ENCODE peak calls at places on chromosomes 2 and 18, in nine cellular contexts. One of them, this sample, is unnamed.

GRCh38 chr2:33436083-33436482 is 40.4 kb upstream of the RASGRP3 start:
- DNase-seq in IMR-90: no peak
- DNase-seq in NT2/D1: no peak
- DNase-seq in Karpas-422: no peak
- DNase-seq in neuronal stem cell: no peak
- DNase-seq in fibroblast of pulmonary artery: peak; percentile 53
- DNase-seq in endothelial cell of umbilical vein: peak; percentile 89
- DNase-seq in epithelial cell of proximal tubule: no peak
- DNase-seq in CD8-positive, alpha-beta memory T cell: no peak
- DNase-seq in this sample: no peak

GRCh38 chr2:31429759-31430438 is 15.4 kb upstream of the XDH start:
- DNase-seq in NT2/D1: no peak
- DNase-seq in Karpas-422: no peak
- DNase-seq in CD8-positive, alpha-beta memory T cell: no peak
- DNase-seq in epithelial cell of proximal tubule: peak; percentile 99
- DNase-seq in IMR-90: peak; percentile 50
- DNase-seq in neuronal stem cell: no peak
- DNase-seq in fibroblast of pulmonary artery: no peak
- DNase-seq in endothelial cell of umbilical vein: no peak
- DNase-seq in this sample: peak; percentile 61

GRCh38 chr18:42030586-42031182 is 75.7 kb downstream of the PIK3C3 start:
- DNase-seq in neuronal stem cell: peak; percentile 11
- DNase-seq in endothelial cell of umbilical vein: peak; percentile 37
- DNase-seq in fibroblast of pulmonary artery: peak; percentile 44
- DNase-seq in CD8-positive, alpha-beta memory T cell: no peak
- DNase-seq in IMR-90: peak; percentile 24
- DNase-seq in NT2/D1: no peak
- DNase-seq in epithelial cell of proximal tubule: no peak
- DNase-seq in Karpas-422: peak; percentile 59
- DNase-seq in this sample: peak; percentile 30

GRCh38 chr2:172084734-172085459 is 410 bp upstream of the DLX1 start:
- DNase-seq in CD8-positive, alpha-beta memory T cell: no peak
- DNase-seq in IMR-90: peak; percentile 96
- DNase-seq in Karpas-422: peak; percentile 96
- DNase-seq in NT2/D1: peak; percentile 89
- DNase-seq in neuronal stem cell: peak; percentile 88
- DNase-seq in endothelial cell of umbilical vein: peak; percentile 83
- DNase-seq in fibroblast of pulmonary artery: peak; percentile 94
- DNase-seq in epithelial cell of proximal tubule: peak; percentile 51
- DNase-seq in this sample: peak; percentile 92

GRCh38 chr2:37471994-37472393 is 127.6 kb downstream of the QPCT start:
- DNase-seq in epithelial cell of proximal tubule: peak; percentile 27
- DNase-seq in CD8-positive, alpha-beta memory T cell: no peak
- DNase-seq in neuronal stem cell: no peak
- DNase-seq in Karpas-422: no peak
- DNase-seq in IMR-90: peak; percentile 87
- DNase-seq in NT2/D1: no peak
- DNase-seq in fibroblast of pulmonary artery: peak; percentile 72
- DNase-seq in endothelial cell of umbilical vein: no peak
- DNase-seq in this sample: no peak

GRCh38 chr18:21489119-21489750 is 111.3 kb downstream of the ESCO1 start:
- DNase-seq in neuronal stem cell: peak; percentile 30
- DNase-seq in IMR-90: peak; percentile 66
- DNase-seq in endothelial cell of umbilical vein: peak; percentile 58
- DNase-seq in CD8-positive, alpha-beta memory T cell: no peak
- DNase-seq in epithelial cell of proximal tubule: no peak
- DNase-seq in NT2/D1: peak; percentile 22
- DNase-seq in Karpas-422: peak; percentile 90
- DNase-seq in fibroblast of pulmonary artery: peak; percentile 76
- DNase-seq in this sample: peak; percentile 33

GRCh38 chr2:25894135-25894830 is 16.0 kb upstream of the ASXL2 start:
- DNase-seq in Karpas-422: no peak
- DNase-seq in epithelial cell of proximal tubule: no peak
- DNase-seq in endothelial cell of umbilical vein: peak; percentile 79
- DNase-seq in CD8-positive, alpha-beta memory T cell: no peak
- DNase-seq in IMR-90: peak; percentile 56
- DNase-seq in NT2/D1: no peak
- DNase-seq in neuronal stem cell: no peak
- DNase-seq in fibroblast of pulmonary artery: peak; percentile 77
- DNase-seq in this sample: no peak

GRCh38 chr18:261398-262073 is 6.3 kb downstream of the THOC1 start:
- DNase-seq in Karpas-422: no peak
- DNase-seq in neuronal stem cell: no peak
- DNase-seq in CD8-positive, alpha-beta memory T cell: no peak
- DNase-seq in fibroblast of pulmonary artery: no peak
- DNase-seq in epithelial cell of proximal tubule: no peak
- DNase-seq in endothelial cell of umbilical vein: no peak
- DNase-seq in NT2/D1: no peak
- DNase-seq in IMR-90: peak; percentile 15
- DNase-seq in this sample: no peak

GRCh38 chr2:142933916-142934315 is 56.5 kb downstream of the KYNU start:
- DNase-seq in IMR-90: no peak
- DNase-seq in endothelial cell of umbilical vein: no peak
- DNase-seq in NT2/D1: no peak
- DNase-seq in epithelial cell of proximal tubule: no peak
- DNase-seq in Karpas-422: no peak
- DNase-seq in CD8-positive, alpha-beta memory T cell: no peak
- DNase-seq in fibroblast of pulmonary artery: no peak
- DNase-seq in neuronal stem cell: no peak
- DNase-seq in this sample: no peak

GRCh38 chr18:22233271-22233670 is 63.9 kb downstream of the GATA6 start:
- DNase-seq in NT2/D1: no peak
- DNase-seq in fibroblast of pulmonary artery: no peak
- DNase-seq in epithelial cell of proximal tubule: no peak
- DNase-seq in Karpas-422: peak; percentile 15
- DNase-seq in IMR-90: no peak
- DNase-seq in CD8-positive, alpha-beta memory T cell: no peak
- DNase-seq in endothelial cell of umbilical vein: no peak
- DNase-seq in neuronal stem cell: no peak
- DNase-seq in this sample: no peak

GRCh38 chr2:32768387-32769174 is 140.7 kb downstream of the TTC27 start:
- DNase-seq in epithelial cell of proximal tubule: no peak
- DNase-seq in endothelial cell of umbilical vein: no peak
- DNase-seq in neuronal stem cell: no peak
- DNase-seq in NT2/D1: no peak
- DNase-seq in IMR-90: no peak
- DNase-seq in CD8-positive, alpha-beta memory T cell: no peak
- DNase-seq in Karpas-422: no peak
- DNase-seq in fibroblast of pulmonary artery: peak; percentile 60
- DNase-seq in this sample: no peak

GRCh38 chr18:41955688-41956087 is 654 bp downstream of the PIK3C3 start:
- DNase-seq in fibroblast of pulmonary artery: no peak
- DNase-seq in Karpas-422: no peak
- DNase-seq in neuronal stem cell: no peak
- DNase-seq in endothelial cell of umbilical vein: no peak
- DNase-seq in CD8-positive, alpha-beta memory T cell: no peak
- DNase-seq in epithelial cell of proximal tubule: no peak
- DNase-seq in NT2/D1: no peak
- DNase-seq in IMR-90: no peak
- DNase-seq in this sample: no peak

GRCh38 chr18:22952525-22952924 is 19.4 kb downstream of the RBBP8 start:
- DNase-seq in endothelial cell of umbilical vein: peak; percentile 50
- DNase-seq in IMR-90: peak; percentile 7
- DNase-seq in CD8-positive, alpha-beta memory T cell: no peak
- DNase-seq in epithelial cell of proximal tubule: no peak
- DNase-seq in neuronal stem cell: no peak
- DNase-seq in Karpas-422: no peak
- DNase-seq in fibroblast of pulmonary artery: peak; percentile 12
- DNase-seq in NT2/D1: no peak
- DNase-seq in this sample: no peak

DNA sequence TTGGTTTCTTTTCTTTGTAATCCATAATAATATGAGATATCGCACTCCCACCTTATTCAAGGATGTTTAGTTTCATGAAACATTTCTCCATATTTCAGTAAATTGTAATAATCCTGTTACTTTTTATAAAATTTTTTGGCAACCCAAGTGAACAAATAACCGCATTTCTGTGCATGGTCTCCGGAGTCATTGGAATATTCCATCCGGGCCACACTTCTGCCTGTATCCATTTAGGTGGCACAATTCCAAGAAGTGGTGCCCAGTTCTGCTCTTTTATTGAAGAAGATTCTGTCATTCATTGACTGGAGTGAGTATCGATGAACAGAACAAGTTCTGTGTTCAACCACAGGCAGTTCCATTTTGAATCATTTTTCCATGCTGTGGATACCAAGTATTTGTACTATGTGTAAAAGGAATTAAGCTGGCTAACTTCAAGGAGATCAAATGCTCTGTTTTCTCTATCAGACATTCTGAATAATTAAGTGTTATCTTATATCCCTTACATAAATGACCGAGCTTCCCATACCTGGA is 26.6 kb upstream of the ICOS start:
- DNase-seq in NT2/D1: no peak
- DNase-seq in epithelial cell of proximal tubule: no peak
- DNase-seq in IMR-90: no peak
- DNase-seq in Karpas-422: no peak
- DNase-seq in fibroblast of pulmonary artery: no peak
- DNase-seq in CD8-positive, alpha-beta memory T cell: no peak
- DNase-seq in neuronal stem cell: no peak
- DNase-seq in endothelial cell of umbilical vein: no peak
- DNase-seq in this sample: no peak
- H3K4me3 ChIP-seq in NT2/D1: no peak overlapping the region
- H3K4me3 ChIP-seq in epithelial cell of proximal tubule: no peak overlapping the region
- H3K4me3 ChIP-seq in IMR-90: no peak overlapping the region
- H3K4me3 ChIP-seq in Karpas-422: no peak overlapping the region
- H3K4me3 ChIP-seq in fibroblast of pulmonary artery: no peak overlapping the region
- H3K4me3 ChIP-seq in CD8-positive, alpha-beta memory T cell: no peak overlapping the region
- H3K4me3 ChIP-seq in neuronal stem cell: no peak overlapping the region
- H3K4me3 ChIP-seq in endothelial cell of umbilical vein: no peak overlapping the region
- H3K4me3 ChIP-seq in this sample: no peak overlapping the region

GRCh38 chr2:160670618-160671017 is 177.0 kb upstream of the RBMS1 start:
- DNase-seq in endothelial cell of umbilical vein: no peak
- DNase-seq in fibroblast of pulmonary artery: no peak
- DNase-seq in IMR-90: no peak
- DNase-seq in CD8-positive, alpha-beta memory T cell: no peak
- DNase-seq in Karpas-422: no peak
- DNase-seq in NT2/D1: no peak
- DNase-seq in epithelial cell of proximal tubule: no peak
- DNase-seq in neuronal stem cell: no peak
- DNase-seq in this sample: peak; percentile 82

GRCh38 chr2:160667811-160668210 is 174.2 kb upstream of the RBMS1 start:
- DNase-seq in NT2/D1: no peak
- DNase-seq in CD8-positive, alpha-beta memory T cell: no peak
- DNase-seq in IMR-90: peak; percentile 49
- DNase-seq in epithelial cell of proximal tubule: no peak
- DNase-seq in neuronal stem cell: no peak
- DNase-seq in Karpas-422: no peak
- DNase-seq in fibroblast of pulmonary artery: no peak
- DNase-seq in endothelial cell of umbilical vein: no peak
- DNase-seq in this sample: no peak

GRCh38 chr2:160666677-160667061 is 173.1 kb upstream of the RBMS1 start:
- DNase-seq in Karpas-422: no peak
- DNase-seq in IMR-90: no peak
- DNase-seq in fibroblast of pulmonary artery: no peak
- DNase-seq in CD8-positive, alpha-beta memory T cell: no peak
- DNase-seq in NT2/D1: no peak
- DNase-seq in epithelial cell of proximal tubule: no peak
- DNase-seq in endothelial cell of umbilical vein: no peak
- DNase-seq in neuronal stem cell: no peak
- DNase-seq in this sample: no peak

GRCh38 chr2:160664603-160665145 is 171.1 kb upstream of the RBMS1 start:
- DNase-seq in neuronal stem cell: no peak
- DNase-seq in IMR-90: no peak
- DNase-seq in fibroblast of pulmonary artery: no peak
- DNase-seq in endothelial cell of umbilical vein: no peak
- DNase-seq in NT2/D1: no peak
- DNase-seq in Karpas-422: no peak
- DNase-seq in epithelial cell of proximal tubule: no peak
- DNase-seq in CD8-positive, alpha-beta memory T cell: no peak
- DNase-seq in this sample: no peak

GRCh38 chr2:160666019-160666676 is 172.5 kb upstream of the RBMS1 start:
- DNase-seq in epithelial cell of proximal tubule: peak; percentile 64
- DNase-seq in Karpas-422: no peak
- DNase-seq in endothelial cell of umbilical vein: peak; percentile 99
- DNase-seq in CD8-positive, alpha-beta memory T cell: no peak
- DNase-seq in IMR-90: peak; percentile 99
- DNase-seq in NT2/D1: no peak
- DNase-seq in neuronal stem cell: no peak
- DNase-seq in fibroblast of pulmonary artery: peak; percentile 98
- DNase-seq in this sample: no peak
- H3K4me3 ChIP-seq in epithelial cell of proximal tubule: no peak overlapping the region
- H3K4me3 ChIP-seq in Karpas-422: no peak overlapping the region
- H3K4me3 ChIP-seq in endothelial cell of umbilical vein: peak overlapping the region; percentile 33
- H3K4me3 ChIP-seq in CD8-positive, alpha-beta memory T cell: no peak overlapping the region
- H3K4me3 ChIP-seq in IMR-90: peak overlapping the region; percentile 12
- H3K4me3 ChIP-seq in NT2/D1: no peak overlapping the region
- H3K4me3 ChIP-seq in neuronal stem cell: no peak overlapping the region
- H3K4me3 ChIP-seq in fibroblast of pulmonary artery: peak overlapping the region; percentile 36
- H3K4me3 ChIP-seq in this sample: no peak overlapping the region

GRCh38 chr18:44744206-44745180 is 63.8 kb downstream of the SETBP1 start:
- DNase-seq in fibroblast of pulmonary artery: no peak
- DNase-seq in IMR-90: no peak
- DNase-seq in epithelial cell of proximal tubule: no peak
- DNase-seq in endothelial cell of umbilical vein: no peak
- DNase-seq in CD8-positive, alpha-beta memory T cell: no peak
- DNase-seq in NT2/D1: no peak
- DNase-seq in neuronal stem cell: peak; percentile 74
- DNase-seq in Karpas-422: no peak
- DNase-seq in this sample: no peak
- H3K4me3 ChIP-seq in fibroblast of pulmonary artery: no peak overlapping the region
- H3K4me3 ChIP-seq in IMR-90: no peak overlapping the region
- H3K4me3 ChIP-seq in epithelial cell of proximal tubule: no peak overlapping the region
- H3K4me3 ChIP-seq in endothelial cell of umbilical vein: no peak overlapping the region
- H3K4me3 ChIP-seq in CD8-positive, alpha-beta memory T cell: no peak overlapping the region
- H3K4me3 ChIP-seq in NT2/D1: no peak overlapping the region
- H3K4me3 ChIP-seq in neuronal stem cell: peak overlapping the region; percentile 76
- H3K4me3 ChIP-seq in Karpas-422: no peak overlapping the region
- H3K4me3 ChIP-seq in this sample: no peak overlapping the region

GRCh38 chr18:78662879-78663278 is 316.7 kb upstream of the SALL3 start:
- DNase-seq in IMR-90: no peak
- DNase-seq in epithelial cell of proximal tubule: no peak
- DNase-seq in neuronal stem cell: no peak
- DNase-seq in endothelial cell of umbilical vein: no peak
- DNase-seq in fibroblast of pulmonary artery: no peak
- DNase-seq in NT2/D1: no peak
- DNase-seq in Karpas-422: no peak
- DNase-seq in CD8-positive, alpha-beta memory T cell: no peak
- DNase-seq in this sample: no peak

GRCh38 chr18:78664851-78665250 is 314.8 kb upstream of the SALL3 start:
- DNase-seq in CD8-positive, alpha-beta memory T cell: no peak
- DNase-seq in Karpas-422: no peak
- DNase-seq in endothelial cell of umbilical vein: no peak
- DNase-seq in neuronal stem cell: no peak
- DNase-seq in fibroblast of pulmonary artery: no peak
- DNase-seq in IMR-90: no peak
- DNase-seq in NT2/D1: no peak
- DNase-seq in epithelial cell of proximal tubule: no peak
- DNase-seq in this sample: no peak

GRCh38 chr18:78664048-78664447 is 315.6 kb upstream of the SALL3 start:
- DNase-seq in NT2/D1: no peak
- DNase-seq in fibroblast of pulmonary artery: no peak
- DNase-seq in endothelial cell of umbilical vein: no peak
- DNase-seq in epithelial cell of proximal tubule: no peak
- DNase-seq in IMR-90: no peak
- DNase-seq in CD8-positive, alpha-beta memory T cell: no peak
- DNase-seq in Karpas-422: no peak
- DNase-seq in neuronal stem cell: no peak
- DNase-seq in this sample: no peak

GRCh38 chr18:78666666-78667335 is 312.8 kb upstream of the SALL3 start:
- DNase-seq in neuronal stem cell: no peak
- DNase-seq in CD8-positive, alpha-beta memory T cell: no peak
- DNase-seq in fibroblast of pulmonary artery: no peak
- DNase-seq in Karpas-422: no peak
- DNase-seq in epithelial cell of proximal tubule: no peak
- DNase-seq in endothelial cell of umbilical vein: no peak
- DNase-seq in NT2/D1: no peak
- DNase-seq in IMR-90: no peak
- DNase-seq in this sample: no peak

GRCh38 chr18:78665644-78666043 is 314.0 kb upstream of the SALL3 start:
- DNase-seq in endothelial cell of umbilical vein: no peak
- DNase-seq in neuronal stem cell: no peak
- DNase-seq in IMR-90: no peak
- DNase-seq in CD8-positive, alpha-beta memory T cell: no peak
- DNase-seq in Karpas-422: no peak
- DNase-seq in NT2/D1: no peak
- DNase-seq in fibroblast of pulmonary artery: no peak
- DNase-seq in epithelial cell of proximal tubule: no peak
- DNase-seq in this sample: peak; percentile 81
- H3K4me3 ChIP-seq in endothelial cell of umbilical vein: no peak overlapping the region
- H3K4me3 ChIP-seq in neuronal stem cell: no peak overlapping the region
- H3K4me3 ChIP-seq in IMR-90: no peak overlapping the region
- H3K4me3 ChIP-seq in CD8-positive, alpha-beta memory T cell: no peak overlapping the region
- H3K4me3 ChIP-seq in Karpas-422: no peak overlapping the region
- H3K4me3 ChIP-seq in NT2/D1: no peak overlapping the region
- H3K4me3 ChIP-seq in fibroblast of pulmonary artery: no peak overlapping the region
- H3K4me3 ChIP-seq in epithelial cell of proximal tubule: no peak overlapping the region
- H3K4me3 ChIP-seq in this sample: no peak overlapping the region

This sample was measured in Jurkat, Clone E6-1.